ENCODE peak calls at places on chromosome 3, in seven cellular contexts. V is upper lobe of left lung; S is osteoblast; Q is HepG2; H is CD4-positive, alpha-beta T cell; R is GM10248; E is sigmoid colon. F is an unnamed sample.
A peak's percentile ranks its signal among the peaks of the same experiment; 100 is the strongest.

GRCh38 chr3:57756528-57757401 is 656 bp downstream of the SLMAP start:
- DNase-seq in Q (peak; percentile 40), V (peak; percentile 51), S (peak; percentile 89), R (peak; percentile 47), H (peak; percentile 41), E (peak; percentile 81), F (peak; percentile 57)

GRCh38 chr3:165641569-165642310 is 195.5 kb downstream of the BCHE start:
- DNase-seq in H (no peak), R (no peak), S (no peak), Q (no peak), V (no peak), E (no peak), F (no peak)

GRCh38 chr3:181724432-181724740 is 12.7 kb downstream of the SOX2 start:
- DNase-seq in V (no peak), S (no peak), H (no peak), E (no peak), Q (no peak), R (no peak), F (no peak)

GRCh38 chr3:52247455-52248164 is 2.1 kb downstream of the PPM1M start:
- DNase-seq in E (no peak), R (no peak), H (no peak), Q (no peak), V (no peak), S (peak; percentile 82), F (no peak)

GRCh38 chr3:194537732-194538247 is 51.0 kb upstream of the ATP13A3 start:
- DNase-seq in R (no peak), S (peak; percentile 73), E (no peak), Q (peak; percentile 67), V (peak; percentile 29), H (no peak), F (no peak)

GRCh38 chr3:1700650-1701049 is 398.0 kb upstream of the CNTN4 start:
- DNase-seq in V (no peak), Q (no peak), E (no peak), S (no peak), R (no peak), H (no peak), F (no peak)

GRCh38 chr3:149085828-149086231 is 503 bp downstream of the HLTF start:
- DNase-seq in Q (peak; percentile 4), S (peak; percentile 76), H (no peak), R (peak; percentile 42), E (peak; percentile 68), V (no peak), F (peak; percentile 44)

GRCh38 chr3:131109156-131109555 is 82.5 kb downstream of the NEK11 start:
- DNase-seq in E (no peak), H (no peak), V (no peak), Q (no peak), S (no peak), R (no peak), F (no peak)

GRCh38 chr3:127153506-127153815 is 39.5 kb upstream of the PRR23E start:
- DNase-seq in H (peak; percentile 25), V (peak; percentile 8), S (no peak), R (no peak), Q (no peak), E (peak; percentile 57), F (no peak)

GRCh38 chr3:101144080-101144479 is 150.9 kb upstream of the ABI3BP start:
- DNase-seq in E (no peak), R (no peak), S (no peak), H (no peak), Q (no peak), V (no peak), F (no peak)

GRCh38 chr3:40939113-40940070 is 259.9 kb upstream of the CTNNB1 start:
- DNase-seq in V (peak; percentile 77), H (no peak), Q (no peak), E (no peak), S (peak; percentile 46), R (no peak), F (no peak)

GRCh38 chr3:8529738-8530525 is 28.3 kb downstream of the LMCD1 start:
- DNase-seq in R (no peak), V (no peak), Q (no peak), S (no peak), H (no peak), E (no peak), F (no peak)

GRCh38 chr3:187978433-187979011 is 175.4 kb upstream of the LPP start:
- DNase-seq in E (no peak), S (no peak), Q (no peak), R (no peak), H (no peak), V (no peak), F (no peak)

GRCh38 chr3:13391308-13391707 is 28.8 kb downstream of the NUP210 start:
- DNase-seq in H (peak; percentile 44), S (peak; percentile 83), E (no peak), R (no peak), Q (no peak), V (no peak), F (no peak)

GRCh38 chr3:163384383-163384782 is 1693.9 kb downstream of the SI start:
- DNase-seq in H (no peak), V (no peak), Q (no peak), S (no peak), R (no peak), E (no peak), F (no peak)

GRCh38 chr3:169564883-169565282 is 98.6 kb downstream of the MECOM start:
- DNase-seq in H (no peak), V (no peak), Q (no peak), R (no peak), E (no peak), S (no peak), F (no peak)
- TF ChIP-seq CTCF in H (no peak), V (no peak), Q (no peak), R (no peak), E (no peak), S (peak; percentile 34), F (no peak)

GRCh38 chr3:55165278-55165677 is 237.4 kb upstream of the LRTM1 start:
- DNase-seq in E (no peak), V (no peak), Q (no peak), R (no peak), S (no peak), H (no peak), F (no peak)
- TF ChIP-seq CTCF in E (no peak), V (no peak), Q (no peak), R (no peak), S (no peak), H (no peak), F (no peak)

GRCh38 chr3:179046497-179047353 is 24.9 kb downstream of the ZMAT3 start:
- DNase-seq in V (no peak), S (no peak), H (no peak), E (no peak), R (peak; percentile 47), Q (no peak), F (no peak)
- TF ChIP-seq CTCF in V (no peak), S (peak; percentile 35), H (no peak), E (no peak), R (no peak), Q (no peak), F (no peak)

GRCh38 chr3:49470714-49471420 is 800 bp downstream of the DAG1 start:
- DNase-seq in R (no peak), H (no peak), E (no peak), S (peak; percentile 72), Q (no peak), V (no peak), F (no peak)
- TF ChIP-seq CTCF in R (no peak), H (no peak), E (no peak), S (no peak), Q (no peak), V (no peak), F (no peak)

GRCh38 chr3:64651286-64651685 is 36.5 kb downstream of the ADAMTS9 start:
- DNase-seq in V (no peak), E (no peak), H (no peak), S (no peak), Q (no peak), R (no peak), F (no peak)
- TF ChIP-seq CTCF in V (no peak), E (peak; percentile 15), H (no peak), S (no peak), Q (no peak), R (no peak), F (no peak)

DNA sequence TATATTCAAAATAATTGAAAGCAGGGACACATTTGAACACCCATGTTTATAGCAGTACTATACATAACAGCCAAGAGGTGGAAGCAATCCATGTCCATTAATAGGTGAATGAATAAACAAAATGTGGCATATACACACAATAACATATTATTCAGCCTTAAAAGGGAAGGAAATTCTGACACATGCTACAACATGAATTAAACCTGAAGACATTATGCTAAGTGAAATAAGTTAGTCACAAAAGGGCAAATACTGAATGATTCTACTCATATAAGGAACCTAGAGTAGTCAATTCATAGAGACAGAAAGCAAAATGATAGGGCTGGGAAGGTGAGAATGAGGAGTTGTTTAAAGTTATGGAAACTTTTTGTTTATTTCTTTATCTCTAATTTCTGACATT is 40.9 kb downstream of the SNTN start:
- DNase-seq in E (no peak), H (no peak), Q (no peak), R (no peak), S (no peak), V (no peak), F (no peak)
- TF ChIP-seq CTCF in E (no peak), H (no peak), Q (no peak), R (no peak), S (no peak), V (no peak), F (no peak)

GRCh38 chr3:42210731-42211130 is 55.3 kb downstream of the CCK start:
- DNase-seq in S (no peak), R (no peak), E (no peak), Q (peak; percentile 27), V (no peak), H (no peak), F (no peak)
- TF ChIP-seq CTCF in S (no peak), R (no peak), E (no peak), Q (no peak), V (no peak), H (no peak), F (no peak)

DNA sequence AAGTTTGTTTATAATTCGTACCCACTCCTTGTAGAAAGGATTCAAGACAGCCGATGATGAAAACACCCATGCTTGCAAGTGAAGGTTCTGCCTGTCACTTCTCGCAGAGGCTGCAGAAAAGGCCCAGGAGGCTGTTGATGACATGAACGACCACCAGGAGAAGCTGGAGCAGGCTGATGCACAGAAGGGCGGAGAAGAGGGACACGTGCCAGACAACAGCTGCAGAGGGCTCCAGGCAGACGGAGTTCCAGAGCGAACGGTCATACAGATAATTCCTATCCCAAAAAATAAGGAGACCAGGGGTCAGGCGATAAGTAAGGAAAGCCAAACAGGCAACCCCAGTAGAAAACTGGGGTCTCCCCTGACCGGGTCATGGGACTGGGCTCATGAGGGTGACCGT is 5.7 kb upstream of the DYNLT2B start:
- DNase-seq in S (no peak), V (no peak), H (no peak), R (no peak), Q (peak; percentile 37), E (no peak), F (no peak)
- TF ChIP-seq CTCF in S (no peak), V (no peak), H (peak; percentile 14), R (no peak), Q (peak; percentile 6), E (no peak), F (no peak)

F was measured in mesothelial cell of epicardium.